ENCODE peak calls at places on chromosomes 1 and 21, in five cellular contexts. H, J, V, Z and A are unnamed samples.

GRCh38 chr1:10380594-10381275 is 18.1 kb upstream of the PGD start:
- DNase-seq in Z (peak; percentile 96), J (no peak), V (no peak), H (no peak), A (peak; percentile 68)

GRCh38 chr21:17406202-17406601 is 106.6 kb upstream of the CXADR start:
- DNase-seq in Z (no peak), V (no peak), J (no peak), H (no peak), A (no peak)

GRCh38 chr1:167428418-167428817 is 89.9 kb downstream of the CD247 start:
- DNase-seq in H (no peak), Z (peak; percentile 56), V (no peak), J (no peak), A (no peak)

GRCh38 chr1:208179303-208179702 is 64.9 kb downstream of the PLXNA2 start:
- DNase-seq in H (no peak), Z (no peak), J (no peak), V (no peak), A (no peak)

GRCh38 chr1:29870621-29871020 is 634.3 kb downstream of the PTPRU start:
- DNase-seq in Z (no peak), J (no peak), V (no peak), H (no peak), A (no peak)

GRCh38 chr1:204478921-204479320 is 15.7 kb downstream of the PIK3C2B start:
- DNase-seq in H (no peak), J (no peak), Z (no peak), V (no peak), A (no peak)

GRCh38 chr1:60280256-60280655 is 206.7 kb upstream of the C1orf87 start:
- DNase-seq in H (no peak), J (no peak), V (no peak), Z (peak; percentile 49), A (no peak)

GRCh38 chr21:45736042-45736704 is 92.6 kb downstream of the PCBP3 start:
- DNase-seq in H (no peak), V (no peak), J (no peak), Z (no peak), A (no peak)

GRCh38 chr1:204445860-204446412 is 34.3 kb upstream of the PPP1R15B start:
- DNase-seq in Z (peak; percentile 59), J (no peak), V (peak; percentile 75), H (no peak), A (no peak)

GRCh38 chr1:201791775-201792166 is 37.2 kb upstream of the IPO9 start:
- DNase-seq in Z (peak; percentile 81), H (no peak), J (peak; percentile 37), V (no peak), A (no peak)

GRCh38 chr1:24463756-24464377 is 38.8 kb upstream of the RCAN3 start:
- DNase-seq in Z (no peak), V (no peak), H (no peak), J (no peak), A (no peak)

GRCh38 chr21:28761709-28762356 is 230.8 kb downstream of the LTN1 start:
- DNase-seq in J (no peak), Z (peak; percentile 72), V (no peak), H (no peak), A (no peak)

GRCh38 chr1:41412748-41413147 is 51.5 kb downstream of the FOXO6 start:
- DNase-seq in J (no peak), H (no peak), Z (no peak), V (no peak), A (no peak)

GRCh38 chr1:46671554-46671953 is at the start of gene TEX38:
- DNase-seq in J (no peak), Z (no peak), V (no peak), H (no peak), A (no peak)

GRCh38 chr1:7178741-7179140 is 393.5 kb downstream of the CAMTA1 start:
- DNase-seq in J (no peak), H (no peak), V (no peak), Z (no peak), A (no peak)

GRCh38 chr1:87169250-87169910 is 159.3 kb upstream of the LMO4 start:
- DNase-seq in J (no peak), Z (no peak), V (no peak), H (no peak), A (no peak)

GRCh38 chr1:158100498-158100897 is 80.2 kb upstream of the CD1D start:
- DNase-seq in J (no peak), Z (no peak), V (no peak), H (no peak), A (no peak)

GRCh38 chr1:171142081-171142450 is 43.0 kb upstream of the FMO2 start:
- DNase-seq in Z (peak; percentile 48), V (peak; percentile 70), H (peak; percentile 72), J (peak; percentile 48), A (peak; percentile 86)

GRCh38 chr1:43706598-43707190 is 642 bp upstream of the ST3GAL3 start:
- DNase-seq in V (peak; percentile 56), J (no peak), H (no peak), Z (peak; percentile 57), A (no peak)

GRCh38 chr1:43708006-43708412 is 673 bp downstream of the ST3GAL3 start:
- DNase-seq in Z (peak; percentile 83), V (no peak), J (no peak), H (no peak), A (no peak)

GRCh38 chr1:43705334-43705733 is 2.0 kb upstream of the ST3GAL3 start:
- DNase-seq in H (no peak), Z (peak; percentile 42), J (no peak), V (no peak), A (no peak)

GRCh38 chr1:43705982-43706597 is 1.2 kb upstream of the ST3GAL3 start:
- DNase-seq in J (no peak), H (no peak), V (no peak), Z (peak; percentile 47), A (no peak)

GRCh38 chr1:43707191-43708005 is at the start of gene ST3GAL3:
- DNase-seq in J (peak; percentile 94), Z (peak; percentile 99), H (peak; percentile 93), V (peak; percentile 96), A (peak; percentile 96)
- H3K4me1 ChIP-seq in J (peaks cover 27% of the 10 kb centered on the region), Z (peaks cover 39% of the 10 kb centered on the region), H (peaks cover 28% of the 10 kb centered on the region), V (peaks cover 34% of the 10 kb centered on the region), A (peaks cover 41% of the 10 kb centered on the region)

DNA sequence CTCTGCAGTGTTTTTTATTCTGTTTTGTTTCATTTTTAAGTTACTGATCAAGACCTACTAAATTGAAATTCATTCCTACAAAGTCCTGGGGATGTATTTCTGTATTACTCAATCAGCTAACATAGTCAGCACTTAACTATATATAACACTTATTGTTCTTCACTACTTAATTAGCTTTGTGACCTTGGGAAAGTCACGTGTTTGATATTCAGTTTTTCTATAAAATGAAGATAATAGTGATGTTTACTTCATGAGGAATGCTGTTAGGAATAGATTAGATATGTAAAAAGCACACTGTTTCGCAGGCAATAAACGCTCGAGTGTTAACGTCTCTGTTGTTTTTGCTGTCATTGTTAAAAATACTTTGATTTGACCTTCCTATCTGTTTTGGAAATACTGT is 44.6 kb downstream of the CTTNBP2NL start:
- DNase-seq in H (no peak), J (no peak), V (no peak), Z (no peak), A (no peak)
- H3K4me1 ChIP-seq in H (peaks cover 6% of the 10 kb centered on the region), J (peaks cover 73% of the 10 kb centered on the region), V (no peaks in the 10 kb centered on the region), Z (peaks cover 20% of the 10 kb centered on the region), A (peaks cover 42% of the 10 kb centered on the region)

GRCh38 chr1:121518726-121519041 is 333.9 kb downstream of the SRGAP2C start:
- DNase-seq in H (no peak), Z (no peak), V (no peak), J (no peak), A (no peak)

GRCh38 chr1:121516279-121516967 is 331.6 kb downstream of the SRGAP2C start:
- DNase-seq in H (peak; percentile 15), Z (no peak), J (peak; percentile 20), V (no peak), A (no peak)

GRCh38 chr1:121519042-121519755 is 334.4 kb downstream of the SRGAP2C start:
- DNase-seq in H (peak; percentile 15), J (peak; percentile 41), V (peak; percentile 56), Z (peak; percentile 28), A (peak; percentile 68)

GRCh38 chr1:121515235-121515634 is 330.5 kb downstream of the SRGAP2C start:
- DNase-seq in H (no peak), Z (no peak), J (no peak), V (no peak), A (no peak)

DNA sequence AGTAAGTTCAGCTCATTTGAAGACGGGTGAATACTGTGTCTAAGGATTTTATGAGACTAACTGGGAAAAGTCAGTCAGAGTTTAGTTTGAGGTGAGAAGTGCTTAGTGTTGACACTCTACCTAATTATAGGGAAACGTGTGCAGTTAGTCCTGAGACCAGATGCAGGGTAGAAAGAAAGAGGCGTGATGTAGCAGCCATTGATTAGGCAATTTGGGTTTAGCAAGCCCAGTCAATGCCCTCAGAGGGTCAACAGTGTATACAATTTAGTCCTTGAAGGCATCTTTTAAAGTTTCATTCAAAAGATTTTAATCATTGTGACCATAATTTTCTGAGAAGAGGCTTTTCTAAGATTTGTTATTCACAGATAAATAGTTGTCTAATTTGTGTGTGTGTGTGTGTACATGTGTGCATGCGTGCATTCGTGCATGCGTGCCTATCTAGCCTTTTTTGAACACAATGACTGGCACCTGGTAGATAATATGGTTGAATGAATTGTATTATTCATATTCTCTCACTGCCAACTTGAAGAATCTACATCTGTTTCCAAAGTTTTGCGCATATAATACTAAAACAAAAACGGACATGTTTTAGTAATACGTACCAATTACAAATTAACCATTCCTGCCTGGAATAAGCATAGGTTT is 332.9 kb downstream of the SRGAP2C start:
- DNase-seq in J (no peak), V (no peak), H (no peak), Z (no peak), A (no peak)
- H3K4me1 ChIP-seq in J (peaks cover 9% of the 10 kb centered on the region), V (no peaks in the 10 kb centered on the region), H (no peaks in the 10 kb centered on the region), Z (no peaks in the 10 kb centered on the region), A (peaks cover 10% of the 10 kb centered on the region)

DNA sequence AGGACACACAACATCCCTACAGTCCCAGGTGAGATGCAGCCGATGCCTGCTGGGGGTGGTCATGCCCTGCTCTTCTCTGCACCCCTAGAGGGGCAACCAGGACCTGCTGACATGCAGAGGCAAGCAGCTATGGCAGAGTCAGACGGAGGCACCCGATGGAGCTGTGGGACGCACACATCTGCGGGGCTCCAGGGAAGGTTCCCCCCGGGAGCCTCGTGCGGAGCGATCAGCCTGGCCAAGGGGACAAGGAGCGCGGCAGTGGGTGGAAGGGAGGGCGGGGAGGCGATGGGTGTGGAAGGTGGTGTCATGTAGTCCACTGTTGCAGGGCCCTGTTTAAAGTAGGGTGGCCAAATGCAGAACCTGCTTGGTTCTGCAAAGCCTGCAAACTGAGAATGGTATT is 143.0 kb upstream of the AJAP1 start:
- DNase-seq in J (no peak), Z (no peak), H (no peak), V (no peak), A (no peak)
- H3K4me1 ChIP-seq in J (peaks cover 50% of the 10 kb centered on the region), Z (no peaks in the 10 kb centered on the region), H (no peaks in the 10 kb centered on the region), V (no peaks in the 10 kb centered on the region), A (no peaks in the 10 kb centered on the region)

GRCh38 chr1:230113605-230114241 is 46.7 kb downstream of the GALNT2 start:
- DNase-seq in V (peak; percentile 64), J (no peak), H (peak; percentile 44), Z (peak; percentile 97), A (peak; percentile 71)
- H3K4me1 ChIP-seq in V (peaks cover 52% of the 10 kb centered on the region), J (peaks cover 44% of the 10 kb centered on the region), H (peaks cover 29% of the 10 kb centered on the region), Z (peaks cover 26% of the 10 kb centered on the region), A (peaks cover 46% of the 10 kb centered on the region)